ENCODE peak calls at places on chromosomes 2 and 18, in eight cellular contexts. V is epithelial cell of proximal tubule, D is GM12865, A is adipocyte, W is HFF-Myc, K is colonic mucosa, O is cardiac muscle cell, S is AG10803. U is an unnamed sample.

GRCh38 chr2:82275599-82275998 is 1971.0 kb upstream of the LRRTM1 start:
- DNase-seq in O (no peak), D (no peak), A (no peak), K (no peak), W (no peak), S (no peak), V (no peak), U (no peak)

GRCh38 chr2:136874258-136874657 is 108.9 kb downstream of the THSD7B start:
- DNase-seq in V (no peak), K (no peak), A (peak; percentile 8), O (no peak), S (peak; percentile 11), D (peak; percentile 21), W (no peak), U (peak; percentile 73)

GRCh38 chr18:29198834-29199233 is 1021.9 kb upstream of the CDH2 start:
- DNase-seq in A (no peak), S (no peak), K (no peak), O (no peak), D (no peak), V (no peak), W (no peak), U (no peak)

GRCh38 chr2:71781695-71782228 is 328.4 kb downstream of the DYSF start:
- DNase-seq in V (no peak), S (no peak), W (no peak), D (no peak), A (no peak), O (no peak), K (no peak), U (no peak)

GRCh38 chr18:31610841-31611240 is 19.2 kb downstream of the TTR start:
- DNase-seq in W (no peak), A (no peak), O (peak; percentile 20), V (no peak), S (no peak), K (peak; percentile 45), D (peak; percentile 30), U (no peak)

GRCh38 chr18:11808001-11808855 is 43.0 kb upstream of the CHMP1B start:
- DNase-seq in D (no peak), V (peak; percentile 15), A (no peak), K (no peak), W (no peak), O (peak; percentile 15), S (peak; percentile 47), U (no peak)

GRCh38 chr2:172788871-172789270 is 53.2 kb downstream of the RAPGEF4 start:
- DNase-seq in D (no peak), O (no peak), A (no peak), K (no peak), W (no peak), S (no peak), V (no peak), U (no peak)

GRCh38 chr2:70620020-70620419 is 66.4 kb upstream of the TGFA start:
- DNase-seq in D (no peak), W (no peak), S (no peak), V (no peak), A (no peak), K (no peak), O (no peak), U (no peak)

GRCh38 chr2:156329922-156330726 is 2.4 kb downstream of the NR4A2 start:
- DNase-seq in O (no peak), S (no peak), V (no peak), K (no peak), D (no peak), A (no peak), W (no peak), U (no peak)

GRCh38 chr2:156326488-156326887 is 6.0 kb downstream of the NR4A2 start:
- DNase-seq in K (no peak), D (no peak), W (no peak), V (no peak), A (no peak), O (no peak), S (no peak), U (no peak)

GRCh38 chr2:156325671-156326385 is 6.7 kb downstream of the NR4A2 start:
- DNase-seq in O (no peak), V (no peak), D (no peak), A (no peak), K (no peak), S (no peak), W (no peak), U (no peak)

GRCh38 chr2:156329031-156329921 is 3.2 kb downstream of the NR4A2 start:
- DNase-seq in A (no peak), V (no peak), D (no peak), S (no peak), O (no peak), K (no peak), W (no peak), U (no peak)

DNA sequence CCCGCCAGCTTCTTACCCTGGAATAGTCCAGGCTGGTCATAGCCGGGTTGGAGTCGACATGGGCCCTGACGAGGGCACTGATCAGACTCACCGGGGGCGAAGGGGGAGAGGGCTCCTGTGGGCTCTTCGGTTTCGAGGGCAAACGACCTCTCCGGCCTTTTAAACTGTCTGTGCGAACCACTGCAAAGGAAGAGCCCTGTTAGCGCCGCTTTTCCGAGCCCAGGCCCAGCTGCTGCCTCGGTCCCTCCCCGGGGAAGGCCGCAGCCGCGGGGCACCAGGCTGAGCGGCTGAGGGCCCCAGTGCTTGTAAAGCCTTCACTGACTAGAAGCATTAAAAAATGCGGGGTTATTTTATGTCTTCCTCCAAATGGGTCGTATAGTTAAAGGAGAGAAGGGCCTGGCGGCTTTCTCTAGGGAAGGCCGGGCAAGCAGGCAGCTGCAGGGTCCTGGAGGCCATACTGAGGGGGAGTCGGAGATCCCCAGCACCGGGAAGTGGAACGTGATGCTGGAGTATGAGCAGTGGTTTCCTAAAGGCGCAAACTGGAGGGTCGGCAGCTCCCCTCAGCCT is 4.6 kb downstream of the NR4A2 start:
- DNase-seq in S (no peak), V (no peak), D (no peak), A (no peak), O (no peak), K (no peak), W (no peak), U (no peak)
- H3K4me3 ChIP-seq in S (no peak overlapping the region), V (no peak overlapping the region), D (no peak overlapping the region), A (no peak overlapping the region), O (no peak overlapping the region), K (no peak overlapping the region), W (no peak overlapping the region), U (no peak overlapping the region)

DNA sequence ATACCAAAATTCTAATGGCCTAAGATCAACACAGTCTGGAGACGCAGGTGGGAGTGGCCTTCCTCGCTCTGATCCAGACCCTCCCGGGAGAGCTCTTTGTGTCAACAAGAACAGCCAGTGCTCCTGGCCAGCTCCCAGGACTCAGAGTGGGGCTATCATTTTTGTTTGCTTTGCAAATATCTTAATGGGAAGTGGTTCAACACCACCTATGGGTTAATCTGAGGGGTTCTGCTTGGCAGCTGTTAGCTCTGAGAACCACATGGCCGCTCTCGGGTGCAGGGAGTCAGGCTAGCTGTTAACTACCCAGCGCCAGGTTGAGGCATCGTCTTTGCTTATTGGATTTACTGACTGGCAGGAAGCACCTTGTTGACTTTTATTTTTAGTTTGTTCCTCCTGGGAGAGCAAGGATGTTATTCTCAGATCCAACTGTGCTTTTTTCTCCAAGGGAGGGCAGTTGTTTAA is 184.8 kb upstream of the SP5 start:
- DNase-seq in K (peak; percentile 88), O (peak; percentile 74), W (no peak), S (no peak), D (no peak), V (peak; percentile 44), A (peak; percentile 48), U (no peak)
- H3K4me3 ChIP-seq in K (no peak overlapping the region), O (no peak overlapping the region), W (no peak overlapping the region), S (no peak overlapping the region), D (no peak overlapping the region), V (no peak overlapping the region), A (peak overlapping the region; percentile 59), U (no peak overlapping the region)

GRCh38 chr2:121583555-121583954 is 52.9 kb downstream of the RNU4ATAC start:
- DNase-seq in D (peak; percentile 18), O (no peak), W (no peak), S (no peak), V (no peak), K (no peak), A (no peak), U (no peak)

GRCh38 chr2:121591199-121591598 is 58.1 kb downstream of the CLASP1 start:
- DNase-seq in W (no peak), O (no peak), K (no peak), A (no peak), V (no peak), S (no peak), D (no peak), U (no peak)

GRCh38 chr2:121587131-121587530 is 56.5 kb downstream of the RNU4ATAC start:
- DNase-seq in W (no peak), O (no peak), S (no peak), D (no peak), A (no peak), K (no peak), V (no peak), U (no peak)

GRCh38 chr2:121584741-121585140 is 54.1 kb downstream of the RNU4ATAC start:
- DNase-seq in A (no peak), V (no peak), O (no peak), W (no peak), D (no peak), S (no peak), K (no peak), U (no peak)

DNA sequence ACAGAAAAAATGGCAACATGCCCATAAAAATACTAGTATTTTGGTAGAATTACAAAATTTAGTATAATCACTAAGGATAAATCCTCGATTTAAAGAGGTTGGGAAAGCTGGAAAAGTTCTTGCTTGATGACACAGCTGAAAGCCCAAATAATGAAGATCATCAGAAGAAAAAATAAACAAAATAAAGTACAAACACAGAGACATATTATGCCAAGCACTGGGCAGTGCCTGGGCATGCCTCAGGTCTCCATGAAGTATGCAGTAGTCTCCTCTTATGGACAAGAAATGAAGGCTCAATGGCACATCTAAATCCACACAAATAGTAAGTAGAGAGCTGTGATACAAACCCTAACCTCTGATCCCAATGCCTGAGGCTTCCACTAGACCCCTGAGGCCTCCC is 57.7 kb downstream of the RNU4ATAC start:
- DNase-seq in K (no peak), W (no peak), S (no peak), V (no peak), D (no peak), A (peak; percentile 35), O (no peak), U (no peak)
- H3K4me3 ChIP-seq in K (no peak overlapping the region), W (no peak overlapping the region), S (no peak overlapping the region), V (no peak overlapping the region), D (no peak overlapping the region), A (no peak overlapping the region), O (no peak overlapping the region), U (no peak overlapping the region)

GRCh38 chr2:25619187-25619586 is 54.2 kb downstream of the DTNB start:
- DNase-seq in S (no peak), O (no peak), D (no peak), V (no peak), A (no peak), K (no peak), W (no peak), U (no peak)

GRCh38 chr2:25620077-25620476 is 53.3 kb downstream of the DTNB start:
- DNase-seq in K (no peak), S (no peak), V (no peak), W (no peak), A (no peak), D (no peak), O (no peak), U (no peak)

GRCh38 chr2:25618676-25619075 is 54.7 kb downstream of the DTNB start:
- DNase-seq in D (no peak), K (no peak), V (no peak), O (peak; percentile 50), S (peak; percentile 34), A (peak; percentile 68), W (peak; percentile 10), U (no peak)

GRCh38 chr2:25615920-25616319 is 57.5 kb downstream of the DTNB start:
- DNase-seq in D (no peak), S (no peak), W (no peak), K (no peak), O (no peak), V (no peak), A (no peak), U (no peak)

GRCh38 chr2:25617948-25618646 is 55.3 kb downstream of the DTNB start:
- DNase-seq in W (no peak), V (no peak), S (peak; percentile 66), O (peak; percentile 83), K (no peak), A (peak; percentile 84), D (no peak), U (no peak)
- H3K4me3 ChIP-seq in W (no peak overlapping the region), V (no peak overlapping the region), S (no peak overlapping the region), O (no peak overlapping the region), K (no peak overlapping the region), A (peak overlapping the region; percentile 36), D (no peak overlapping the region), U (no peak overlapping the region)